ENCODE peak calls at places on chromosome 6, in seven cellular contexts. One of them, this sample, is unnamed.

GRCh38 chr6:53673138-53673801 is 7.7 kb upstream of the KLHL31 start:
- DNase-seq in activated CD4-positive, alpha-beta T cell treated with anti-CD3 and anti-CD28 coated beads for 36 hours: no peak
- DNase-seq in activated effector memory CD4-positive, alpha-beta T cell treated with anti-CD3 and anti-CD28 coated beads, Interleukin-2, amount 50 U/mL, for 16 hours: no peak
- DNase-seq in stimulated activated CD8-positive, alpha-beta memory T cell treated with anti-CD3 and anti-CD28 coated beads, Interleukin-2, amount 100 ng/mL, for 1 hour: no peak
- DNase-seq in activated T-cell treated with anti-CD3 and anti-CD28 coated beads, Interleukin-2, amount 50 U/mL, for 72 hours: no peak
- DNase-seq in bronchial epithelial cell: peak; percentile 81
- DNase-seq in naive thymus-derived CD4-positive, alpha-beta T cell: no peak
- DNase-seq in this sample: peak; percentile 16

GRCh38 chr6:25224237-25224636 is 54.9 kb upstream of the CARMIL1 start:
- DNase-seq in activated CD4-positive, alpha-beta T cell treated with anti-CD3 and anti-CD28 coated beads for 36 hours: no peak
- DNase-seq in activated effector memory CD4-positive, alpha-beta T cell treated with anti-CD3 and anti-CD28 coated beads, Interleukin-2, amount 50 U/mL, for 16 hours: no peak
- DNase-seq in stimulated activated CD8-positive, alpha-beta memory T cell treated with anti-CD3 and anti-CD28 coated beads, Interleukin-2, amount 100 ng/mL, for 1 hour: no peak
- DNase-seq in activated T-cell treated with anti-CD3 and anti-CD28 coated beads, Interleukin-2, amount 50 U/mL, for 72 hours: no peak
- DNase-seq in bronchial epithelial cell: no peak
- DNase-seq in naive thymus-derived CD4-positive, alpha-beta T cell: no peak
- DNase-seq in this sample: no peak

GRCh38 chr6:154840363-154840762 is 107.1 kb downstream of the SCAF8 start:
- DNase-seq in activated CD4-positive, alpha-beta T cell treated with anti-CD3 and anti-CD28 coated beads for 36 hours: no peak
- DNase-seq in activated effector memory CD4-positive, alpha-beta T cell treated with anti-CD3 and anti-CD28 coated beads, Interleukin-2, amount 50 U/mL, for 16 hours: no peak
- DNase-seq in stimulated activated CD8-positive, alpha-beta memory T cell treated with anti-CD3 and anti-CD28 coated beads, Interleukin-2, amount 100 ng/mL, for 1 hour: no peak
- DNase-seq in activated T-cell treated with anti-CD3 and anti-CD28 coated beads, Interleukin-2, amount 50 U/mL, for 72 hours: no peak
- DNase-seq in bronchial epithelial cell: no peak
- DNase-seq in naive thymus-derived CD4-positive, alpha-beta T cell: no peak
- DNase-seq in this sample: no peak

GRCh38 chr6:36319436-36319762 is 17.3 kb downstream of the BNIP5 start:
- DNase-seq in activated CD4-positive, alpha-beta T cell treated with anti-CD3 and anti-CD28 coated beads for 36 hours: no peak
- DNase-seq in activated effector memory CD4-positive, alpha-beta T cell treated with anti-CD3 and anti-CD28 coated beads, Interleukin-2, amount 50 U/mL, for 16 hours: no peak
- DNase-seq in stimulated activated CD8-positive, alpha-beta memory T cell treated with anti-CD3 and anti-CD28 coated beads, Interleukin-2, amount 100 ng/mL, for 1 hour: no peak
- DNase-seq in activated T-cell treated with anti-CD3 and anti-CD28 coated beads, Interleukin-2, amount 50 U/mL, for 72 hours: no peak
- DNase-seq in bronchial epithelial cell: no peak
- DNase-seq in naive thymus-derived CD4-positive, alpha-beta T cell: no peak
- DNase-seq in this sample: no peak

GRCh38 chr6:68326762-68327161 is 308.3 kb upstream of the ADGRB3 start:
- DNase-seq in activated CD4-positive, alpha-beta T cell treated with anti-CD3 and anti-CD28 coated beads for 36 hours: no peak
- DNase-seq in activated effector memory CD4-positive, alpha-beta T cell treated with anti-CD3 and anti-CD28 coated beads, Interleukin-2, amount 50 U/mL, for 16 hours: peak; percentile 36
- DNase-seq in stimulated activated CD8-positive, alpha-beta memory T cell treated with anti-CD3 and anti-CD28 coated beads, Interleukin-2, amount 100 ng/mL, for 1 hour: no peak
- DNase-seq in activated T-cell treated with anti-CD3 and anti-CD28 coated beads, Interleukin-2, amount 50 U/mL, for 72 hours: no peak
- DNase-seq in bronchial epithelial cell: peak; percentile 6
- DNase-seq in naive thymus-derived CD4-positive, alpha-beta T cell: no peak
- DNase-seq in this sample: no peak

GRCh38 chr6:89352329-89353117 is at the start of gene UBE2J1:
- DNase-seq in activated CD4-positive, alpha-beta T cell treated with anti-CD3 and anti-CD28 coated beads for 36 hours: peak; percentile 85
- DNase-seq in activated effector memory CD4-positive, alpha-beta T cell treated with anti-CD3 and anti-CD28 coated beads, Interleukin-2, amount 50 U/mL, for 16 hours: peak; percentile 91
- DNase-seq in stimulated activated CD8-positive, alpha-beta memory T cell treated with anti-CD3 and anti-CD28 coated beads, Interleukin-2, amount 100 ng/mL, for 1 hour: peak; percentile 51
- DNase-seq in activated T-cell treated with anti-CD3 and anti-CD28 coated beads, Interleukin-2, amount 50 U/mL, for 72 hours: peak; percentile 86
- DNase-seq in bronchial epithelial cell: peak; percentile 86
- DNase-seq in naive thymus-derived CD4-positive, alpha-beta T cell: peak; percentile 71
- DNase-seq in this sample: peak; percentile 69

GRCh38 chr6:122869437-122870024 is 80.5 kb downstream of the SMPDL3A start:
- DNase-seq in activated CD4-positive, alpha-beta T cell treated with anti-CD3 and anti-CD28 coated beads for 36 hours: peak; percentile 18
- DNase-seq in activated effector memory CD4-positive, alpha-beta T cell treated with anti-CD3 and anti-CD28 coated beads, Interleukin-2, amount 50 U/mL, for 16 hours: no peak
- DNase-seq in stimulated activated CD8-positive, alpha-beta memory T cell treated with anti-CD3 and anti-CD28 coated beads, Interleukin-2, amount 100 ng/mL, for 1 hour: no peak
- DNase-seq in activated T-cell treated with anti-CD3 and anti-CD28 coated beads, Interleukin-2, amount 50 U/mL, for 72 hours: no peak
- DNase-seq in bronchial epithelial cell: peak; percentile 61
- DNase-seq in naive thymus-derived CD4-positive, alpha-beta T cell: no peak
- DNase-seq in this sample: peak; percentile 17

GRCh38 chr6:15065603-15066002 is 180.3 kb upstream of the JARID2 start:
- DNase-seq in activated CD4-positive, alpha-beta T cell treated with anti-CD3 and anti-CD28 coated beads for 36 hours: no peak
- DNase-seq in activated effector memory CD4-positive, alpha-beta T cell treated with anti-CD3 and anti-CD28 coated beads, Interleukin-2, amount 50 U/mL, for 16 hours: no peak
- DNase-seq in stimulated activated CD8-positive, alpha-beta memory T cell treated with anti-CD3 and anti-CD28 coated beads, Interleukin-2, amount 100 ng/mL, for 1 hour: no peak
- DNase-seq in activated T-cell treated with anti-CD3 and anti-CD28 coated beads, Interleukin-2, amount 50 U/mL, for 72 hours: no peak
- DNase-seq in bronchial epithelial cell: peak; percentile 50
- DNase-seq in naive thymus-derived CD4-positive, alpha-beta T cell: no peak
- DNase-seq in this sample: no peak

GRCh38 chr6:126944512-126944911 is 174.0 kb upstream of the RSPO3 start:
- DNase-seq in activated CD4-positive, alpha-beta T cell treated with anti-CD3 and anti-CD28 coated beads for 36 hours: no peak
- DNase-seq in activated effector memory CD4-positive, alpha-beta T cell treated with anti-CD3 and anti-CD28 coated beads, Interleukin-2, amount 50 U/mL, for 16 hours: no peak
- DNase-seq in stimulated activated CD8-positive, alpha-beta memory T cell treated with anti-CD3 and anti-CD28 coated beads, Interleukin-2, amount 100 ng/mL, for 1 hour: no peak
- DNase-seq in activated T-cell treated with anti-CD3 and anti-CD28 coated beads, Interleukin-2, amount 50 U/mL, for 72 hours: no peak
- DNase-seq in bronchial epithelial cell: no peak
- DNase-seq in naive thymus-derived CD4-positive, alpha-beta T cell: no peak
- DNase-seq in this sample: no peak

GRCh38 chr6:7042654-7043545 is 64.9 kb upstream of the RREB1 start:
- DNase-seq in activated CD4-positive, alpha-beta T cell treated with anti-CD3 and anti-CD28 coated beads for 36 hours: no peak
- DNase-seq in activated effector memory CD4-positive, alpha-beta T cell treated with anti-CD3 and anti-CD28 coated beads, Interleukin-2, amount 50 U/mL, for 16 hours: no peak
- DNase-seq in stimulated activated CD8-positive, alpha-beta memory T cell treated with anti-CD3 and anti-CD28 coated beads, Interleukin-2, amount 100 ng/mL, for 1 hour: no peak
- DNase-seq in activated T-cell treated with anti-CD3 and anti-CD28 coated beads, Interleukin-2, amount 50 U/mL, for 72 hours: no peak
- DNase-seq in bronchial epithelial cell: no peak
- DNase-seq in naive thymus-derived CD4-positive, alpha-beta T cell: no peak
- DNase-seq in this sample: no peak

GRCh38 chr6:142013875-142014495 is 118.7 kb upstream of the GJE1 start:
- DNase-seq in activated CD4-positive, alpha-beta T cell treated with anti-CD3 and anti-CD28 coated beads for 36 hours: no peak
- DNase-seq in activated effector memory CD4-positive, alpha-beta T cell treated with anti-CD3 and anti-CD28 coated beads, Interleukin-2, amount 50 U/mL, for 16 hours: no peak
- DNase-seq in stimulated activated CD8-positive, alpha-beta memory T cell treated with anti-CD3 and anti-CD28 coated beads, Interleukin-2, amount 100 ng/mL, for 1 hour: no peak
- DNase-seq in activated T-cell treated with anti-CD3 and anti-CD28 coated beads, Interleukin-2, amount 50 U/mL, for 72 hours: no peak
- DNase-seq in bronchial epithelial cell: peak; percentile 44
- DNase-seq in naive thymus-derived CD4-positive, alpha-beta T cell: no peak
- DNase-seq in this sample: no peak

GRCh38 chr6:142842423-142843261 is 102.3 kb downstream of the HIVEP2 start:
- DNase-seq in activated CD4-positive, alpha-beta T cell treated with anti-CD3 and anti-CD28 coated beads for 36 hours: peak; percentile 66
- DNase-seq in activated effector memory CD4-positive, alpha-beta T cell treated with anti-CD3 and anti-CD28 coated beads, Interleukin-2, amount 50 U/mL, for 16 hours: peak; percentile 81
- DNase-seq in stimulated activated CD8-positive, alpha-beta memory T cell treated with anti-CD3 and anti-CD28 coated beads, Interleukin-2, amount 100 ng/mL, for 1 hour: no peak
- DNase-seq in activated T-cell treated with anti-CD3 and anti-CD28 coated beads, Interleukin-2, amount 50 U/mL, for 72 hours: peak; percentile 65
- DNase-seq in bronchial epithelial cell: peak; percentile 59
- DNase-seq in naive thymus-derived CD4-positive, alpha-beta T cell: no peak
- DNase-seq in this sample: no peak

GRCh38 chr6:163036251-163036650 is 308.5 kb downstream of the PACRG start:
- DNase-seq in activated CD4-positive, alpha-beta T cell treated with anti-CD3 and anti-CD28 coated beads for 36 hours: no peak
- DNase-seq in activated effector memory CD4-positive, alpha-beta T cell treated with anti-CD3 and anti-CD28 coated beads, Interleukin-2, amount 50 U/mL, for 16 hours: no peak
- DNase-seq in stimulated activated CD8-positive, alpha-beta memory T cell treated with anti-CD3 and anti-CD28 coated beads, Interleukin-2, amount 100 ng/mL, for 1 hour: no peak
- DNase-seq in activated T-cell treated with anti-CD3 and anti-CD28 coated beads, Interleukin-2, amount 50 U/mL, for 72 hours: no peak
- DNase-seq in bronchial epithelial cell: no peak
- DNase-seq in naive thymus-derived CD4-positive, alpha-beta T cell: no peak
- DNase-seq in this sample: no peak

GRCh38 chr6:15464211-15464725 is 198.6 kb downstream of the DTNBP1 start:
- DNase-seq in activated CD4-positive, alpha-beta T cell treated with anti-CD3 and anti-CD28 coated beads for 36 hours: peak; percentile 67
- DNase-seq in activated effector memory CD4-positive, alpha-beta T cell treated with anti-CD3 and anti-CD28 coated beads, Interleukin-2, amount 50 U/mL, for 16 hours: peak; percentile 85
- DNase-seq in stimulated activated CD8-positive, alpha-beta memory T cell treated with anti-CD3 and anti-CD28 coated beads, Interleukin-2, amount 100 ng/mL, for 1 hour: peak; percentile 26
- DNase-seq in activated T-cell treated with anti-CD3 and anti-CD28 coated beads, Interleukin-2, amount 50 U/mL, for 72 hours: peak; percentile 53
- DNase-seq in bronchial epithelial cell: no peak
- DNase-seq in naive thymus-derived CD4-positive, alpha-beta T cell: peak; percentile 36
- DNase-seq in this sample: no peak

GRCh38 chr6:10413850-10414765 is 766 bp downstream of the TFAP2A start:
- DNase-seq in activated CD4-positive, alpha-beta T cell treated with anti-CD3 and anti-CD28 coated beads for 36 hours: no peak
- DNase-seq in activated effector memory CD4-positive, alpha-beta T cell treated with anti-CD3 and anti-CD28 coated beads, Interleukin-2, amount 50 U/mL, for 16 hours: no peak
- DNase-seq in stimulated activated CD8-positive, alpha-beta memory T cell treated with anti-CD3 and anti-CD28 coated beads, Interleukin-2, amount 100 ng/mL, for 1 hour: no peak
- DNase-seq in activated T-cell treated with anti-CD3 and anti-CD28 coated beads, Interleukin-2, amount 50 U/mL, for 72 hours: no peak
- DNase-seq in bronchial epithelial cell: peak; percentile 72
- DNase-seq in naive thymus-derived CD4-positive, alpha-beta T cell: no peak
- DNase-seq in this sample: no peak

GRCh38 chr6:48151142-48151541 is 40.1 kb upstream of the PTCHD4 start:
- DNase-seq in activated CD4-positive, alpha-beta T cell treated with anti-CD3 and anti-CD28 coated beads for 36 hours: no peak
- DNase-seq in activated effector memory CD4-positive, alpha-beta T cell treated with anti-CD3 and anti-CD28 coated beads, Interleukin-2, amount 50 U/mL, for 16 hours: no peak
- DNase-seq in stimulated activated CD8-positive, alpha-beta memory T cell treated with anti-CD3 and anti-CD28 coated beads, Interleukin-2, amount 100 ng/mL, for 1 hour: no peak
- DNase-seq in activated T-cell treated with anti-CD3 and anti-CD28 coated beads, Interleukin-2, amount 50 U/mL, for 72 hours: no peak
- DNase-seq in bronchial epithelial cell: peak; percentile 69
- DNase-seq in naive thymus-derived CD4-positive, alpha-beta T cell: no peak
- DNase-seq in this sample: no peak

GRCh38 chr6:170258395-170258794 is 32.5 kb downstream of the DLL1 start:
- DNase-seq in activated CD4-positive, alpha-beta T cell treated with anti-CD3 and anti-CD28 coated beads for 36 hours: no peak
- DNase-seq in activated effector memory CD4-positive, alpha-beta T cell treated with anti-CD3 and anti-CD28 coated beads, Interleukin-2, amount 50 U/mL, for 16 hours: peak; percentile 12
- DNase-seq in stimulated activated CD8-positive, alpha-beta memory T cell treated with anti-CD3 and anti-CD28 coated beads, Interleukin-2, amount 100 ng/mL, for 1 hour: no peak
- DNase-seq in activated T-cell treated with anti-CD3 and anti-CD28 coated beads, Interleukin-2, amount 50 U/mL, for 72 hours: no peak
- DNase-seq in bronchial epithelial cell: no peak
- DNase-seq in naive thymus-derived CD4-positive, alpha-beta T cell: no peak
- DNase-seq in this sample: no peak

GRCh38 chr6:99933129-99933528 is 60.9 kb downstream of the MCHR2 start:
- DNase-seq in activated CD4-positive, alpha-beta T cell treated with anti-CD3 and anti-CD28 coated beads for 36 hours: no peak
- DNase-seq in activated effector memory CD4-positive, alpha-beta T cell treated with anti-CD3 and anti-CD28 coated beads, Interleukin-2, amount 50 U/mL, for 16 hours: no peak
- DNase-seq in stimulated activated CD8-positive, alpha-beta memory T cell treated with anti-CD3 and anti-CD28 coated beads, Interleukin-2, amount 100 ng/mL, for 1 hour: no peak
- DNase-seq in activated T-cell treated with anti-CD3 and anti-CD28 coated beads, Interleukin-2, amount 50 U/mL, for 72 hours: no peak
- DNase-seq in bronchial epithelial cell: peak; percentile 26
- DNase-seq in naive thymus-derived CD4-positive, alpha-beta T cell: no peak
- DNase-seq in this sample: peak; percentile 75

GRCh38 chr6:36928547-36928918 is 26.0 kb upstream of the PI16 start:
- DNase-seq in activated CD4-positive, alpha-beta T cell treated with anti-CD3 and anti-CD28 coated beads for 36 hours: no peak
- DNase-seq in activated effector memory CD4-positive, alpha-beta T cell treated with anti-CD3 and anti-CD28 coated beads, Interleukin-2, amount 50 U/mL, for 16 hours: no peak
- DNase-seq in stimulated activated CD8-positive, alpha-beta memory T cell treated with anti-CD3 and anti-CD28 coated beads, Interleukin-2, amount 100 ng/mL, for 1 hour: no peak
- DNase-seq in activated T-cell treated with anti-CD3 and anti-CD28 coated beads, Interleukin-2, amount 50 U/mL, for 72 hours: no peak
- DNase-seq in bronchial epithelial cell: no peak
- DNase-seq in naive thymus-derived CD4-positive, alpha-beta T cell: no peak
- DNase-seq in this sample: no peak

GRCh38 chr6:107490568-107491058 is 696 bp downstream of the SOBP start:
- DNase-seq in activated CD4-positive, alpha-beta T cell treated with anti-CD3 and anti-CD28 coated beads for 36 hours: peak; percentile 21
- DNase-seq in activated effector memory CD4-positive, alpha-beta T cell treated with anti-CD3 and anti-CD28 coated beads, Interleukin-2, amount 50 U/mL, for 16 hours: no peak
- DNase-seq in stimulated activated CD8-positive, alpha-beta memory T cell treated with anti-CD3 and anti-CD28 coated beads, Interleukin-2, amount 100 ng/mL, for 1 hour: no peak
- DNase-seq in activated T-cell treated with anti-CD3 and anti-CD28 coated beads, Interleukin-2, amount 50 U/mL, for 72 hours: peak; percentile 20
- DNase-seq in bronchial epithelial cell: no peak
- DNase-seq in naive thymus-derived CD4-positive, alpha-beta T cell: no peak
- DNase-seq in this sample: no peak

GRCh38 chr6:111987295-111987694 is 66.6 kb upstream of the CCN6 start:
- DNase-seq in activated CD4-positive, alpha-beta T cell treated with anti-CD3 and anti-CD28 coated beads for 36 hours: no peak
- DNase-seq in activated effector memory CD4-positive, alpha-beta T cell treated with anti-CD3 and anti-CD28 coated beads, Interleukin-2, amount 50 U/mL, for 16 hours: no peak
- DNase-seq in stimulated activated CD8-positive, alpha-beta memory T cell treated with anti-CD3 and anti-CD28 coated beads, Interleukin-2, amount 100 ng/mL, for 1 hour: no peak
- DNase-seq in activated T-cell treated with anti-CD3 and anti-CD28 coated beads, Interleukin-2, amount 50 U/mL, for 72 hours: no peak
- DNase-seq in bronchial epithelial cell: peak; percentile 93
- DNase-seq in naive thymus-derived CD4-positive, alpha-beta T cell: no peak
- DNase-seq in this sample: no peak

GRCh38 chr6:79506251-79506650 is 31.0 kb downstream of the LCA5 start:
- DNase-seq in activated CD4-positive, alpha-beta T cell treated with anti-CD3 and anti-CD28 coated beads for 36 hours: no peak
- DNase-seq in activated effector memory CD4-positive, alpha-beta T cell treated with anti-CD3 and anti-CD28 coated beads, Interleukin-2, amount 50 U/mL, for 16 hours: no peak
- DNase-seq in stimulated activated CD8-positive, alpha-beta memory T cell treated with anti-CD3 and anti-CD28 coated beads, Interleukin-2, amount 100 ng/mL, for 1 hour: no peak
- DNase-seq in activated T-cell treated with anti-CD3 and anti-CD28 coated beads, Interleukin-2, amount 50 U/mL, for 72 hours: no peak
- DNase-seq in bronchial epithelial cell: peak; percentile 94
- DNase-seq in naive thymus-derived CD4-positive, alpha-beta T cell: no peak
- DNase-seq in this sample: no peak

GRCh38 chr6:44230034-44230675 is 6.8 kb downstream of the SLC29A1 start:
- DNase-seq in activated CD4-positive, alpha-beta T cell treated with anti-CD3 and anti-CD28 coated beads for 36 hours: no peak
- DNase-seq in activated effector memory CD4-positive, alpha-beta T cell treated with anti-CD3 and anti-CD28 coated beads, Interleukin-2, amount 50 U/mL, for 16 hours: no peak
- DNase-seq in stimulated activated CD8-positive, alpha-beta memory T cell treated with anti-CD3 and anti-CD28 coated beads, Interleukin-2, amount 100 ng/mL, for 1 hour: no peak
- DNase-seq in activated T-cell treated with anti-CD3 and anti-CD28 coated beads, Interleukin-2, amount 50 U/mL, for 72 hours: no peak
- DNase-seq in bronchial epithelial cell: no peak
- DNase-seq in naive thymus-derived CD4-positive, alpha-beta T cell: no peak
- DNase-seq in this sample: no peak

GRCh38 chr6:16511048-16511660 is 250.1 kb downstream of the ATXN1 start:
- DNase-seq in activated CD4-positive, alpha-beta T cell treated with anti-CD3 and anti-CD28 coated beads for 36 hours: peak; percentile 45
- DNase-seq in activated effector memory CD4-positive, alpha-beta T cell treated with anti-CD3 and anti-CD28 coated beads, Interleukin-2, amount 50 U/mL, for 16 hours: no peak
- DNase-seq in stimulated activated CD8-positive, alpha-beta memory T cell treated with anti-CD3 and anti-CD28 coated beads, Interleukin-2, amount 100 ng/mL, for 1 hour: no peak
- DNase-seq in activated T-cell treated with anti-CD3 and anti-CD28 coated beads, Interleukin-2, amount 50 U/mL, for 72 hours: no peak
- DNase-seq in bronchial epithelial cell: peak; percentile 45
- DNase-seq in naive thymus-derived CD4-positive, alpha-beta T cell: no peak
- DNase-seq in this sample: no peak

GRCh38 chr6:1802495-1803395 is 193.0 kb downstream of the FOXC1 start:
- DNase-seq in activated CD4-positive, alpha-beta T cell treated with anti-CD3 and anti-CD28 coated beads for 36 hours: no peak
- DNase-seq in activated effector memory CD4-positive, alpha-beta T cell treated with anti-CD3 and anti-CD28 coated beads, Interleukin-2, amount 50 U/mL, for 16 hours: no peak
- DNase-seq in stimulated activated CD8-positive, alpha-beta memory T cell treated with anti-CD3 and anti-CD28 coated beads, Interleukin-2, amount 100 ng/mL, for 1 hour: no peak
- DNase-seq in activated T-cell treated with anti-CD3 and anti-CD28 coated beads, Interleukin-2, amount 50 U/mL, for 72 hours: no peak
- DNase-seq in bronchial epithelial cell: no peak
- DNase-seq in naive thymus-derived CD4-positive, alpha-beta T cell: no peak
- DNase-seq in this sample: no peak

GRCh38 chr6:75438186-75438880 is 55.3 kb downstream of the FILIP1 start:
- DNase-seq in activated CD4-positive, alpha-beta T cell treated with anti-CD3 and anti-CD28 coated beads for 36 hours: no peak
- DNase-seq in activated effector memory CD4-positive, alpha-beta T cell treated with anti-CD3 and anti-CD28 coated beads, Interleukin-2, amount 50 U/mL, for 16 hours: no peak
- DNase-seq in stimulated activated CD8-positive, alpha-beta memory T cell treated with anti-CD3 and anti-CD28 coated beads, Interleukin-2, amount 100 ng/mL, for 1 hour: no peak
- DNase-seq in activated T-cell treated with anti-CD3 and anti-CD28 coated beads, Interleukin-2, amount 50 U/mL, for 72 hours: no peak
- DNase-seq in bronchial epithelial cell: no peak
- DNase-seq in naive thymus-derived CD4-positive, alpha-beta T cell: no peak
- DNase-seq in this sample: no peak

GRCh38 chr6:54426995-54427394 is 118.8 kb downstream of the TINAG start:
- DNase-seq in activated CD4-positive, alpha-beta T cell treated with anti-CD3 and anti-CD28 coated beads for 36 hours: no peak
- DNase-seq in activated effector memory CD4-positive, alpha-beta T cell treated with anti-CD3 and anti-CD28 coated beads, Interleukin-2, amount 50 U/mL, for 16 hours: no peak
- DNase-seq in stimulated activated CD8-positive, alpha-beta memory T cell treated with anti-CD3 and anti-CD28 coated beads, Interleukin-2, amount 100 ng/mL, for 1 hour: no peak
- DNase-seq in activated T-cell treated with anti-CD3 and anti-CD28 coated beads, Interleukin-2, amount 50 U/mL, for 72 hours: no peak
- DNase-seq in bronchial epithelial cell: no peak
- DNase-seq in naive thymus-derived CD4-positive, alpha-beta T cell: no peak
- DNase-seq in this sample: no peak

GRCh38 chr6:76671751-76672150 is 599.3 kb upstream of the IMPG1 start:
- DNase-seq in activated CD4-positive, alpha-beta T cell treated with anti-CD3 and anti-CD28 coated beads for 36 hours: no peak
- DNase-seq in activated effector memory CD4-positive, alpha-beta T cell treated with anti-CD3 and anti-CD28 coated beads, Interleukin-2, amount 50 U/mL, for 16 hours: no peak
- DNase-seq in stimulated activated CD8-positive, alpha-beta memory T cell treated with anti-CD3 and anti-CD28 coated beads, Interleukin-2, amount 100 ng/mL, for 1 hour: no peak
- DNase-seq in activated T-cell treated with anti-CD3 and anti-CD28 coated beads, Interleukin-2, amount 50 U/mL, for 72 hours: no peak
- DNase-seq in bronchial epithelial cell: no peak
- DNase-seq in naive thymus-derived CD4-positive, alpha-beta T cell: no peak
- DNase-seq in this sample: no peak

GRCh38 chr6:53009511-53009910 is 14.4 kb upstream of the GSTA4 start:
- DNase-seq in activated CD4-positive, alpha-beta T cell treated with anti-CD3 and anti-CD28 coated beads for 36 hours: no peak
- DNase-seq in activated effector memory CD4-positive, alpha-beta T cell treated with anti-CD3 and anti-CD28 coated beads, Interleukin-2, amount 50 U/mL, for 16 hours: no peak
- DNase-seq in stimulated activated CD8-positive, alpha-beta memory T cell treated with anti-CD3 and anti-CD28 coated beads, Interleukin-2, amount 100 ng/mL, for 1 hour: no peak
- DNase-seq in activated T-cell treated with anti-CD3 and anti-CD28 coated beads, Interleukin-2, amount 50 U/mL, for 72 hours: no peak
- DNase-seq in bronchial epithelial cell: no peak
- DNase-seq in naive thymus-derived CD4-positive, alpha-beta T cell: no peak
- DNase-seq in this sample: no peak

GRCh38 chr6:28496099-28496779 is 19.4 kb downstream of the GPX6 start:
- DNase-seq in activated CD4-positive, alpha-beta T cell treated with anti-CD3 and anti-CD28 coated beads for 36 hours: no peak
- DNase-seq in activated effector memory CD4-positive, alpha-beta T cell treated with anti-CD3 and anti-CD28 coated beads, Interleukin-2, amount 50 U/mL, for 16 hours: no peak
- DNase-seq in stimulated activated CD8-positive, alpha-beta memory T cell treated with anti-CD3 and anti-CD28 coated beads, Interleukin-2, amount 100 ng/mL, for 1 hour: no peak
- DNase-seq in activated T-cell treated with anti-CD3 and anti-CD28 coated beads, Interleukin-2, amount 50 U/mL, for 72 hours: no peak
- DNase-seq in bronchial epithelial cell: peak; percentile 8
- DNase-seq in naive thymus-derived CD4-positive, alpha-beta T cell: no peak
- DNase-seq in this sample: no peak

GRCh38 chr6:146029573-146030184 is 817 bp downstream of the GRM1 start:
- DNase-seq in activated CD4-positive, alpha-beta T cell treated with anti-CD3 and anti-CD28 coated beads for 36 hours: no peak
- DNase-seq in activated effector memory CD4-positive, alpha-beta T cell treated with anti-CD3 and anti-CD28 coated beads, Interleukin-2, amount 50 U/mL, for 16 hours: peak; percentile 52
- DNase-seq in stimulated activated CD8-positive, alpha-beta memory T cell treated with anti-CD3 and anti-CD28 coated beads, Interleukin-2, amount 100 ng/mL, for 1 hour: no peak
- DNase-seq in activated T-cell treated with anti-CD3 and anti-CD28 coated beads, Interleukin-2, amount 50 U/mL, for 72 hours: no peak
- DNase-seq in bronchial epithelial cell: no peak
- DNase-seq in naive thymus-derived CD4-positive, alpha-beta T cell: no peak
- DNase-seq in this sample: no peak

GRCh38 chr6:140051521-140052455 is 677.3 kb upstream of the CITED2 start:
- DNase-seq in activated CD4-positive, alpha-beta T cell treated with anti-CD3 and anti-CD28 coated beads for 36 hours: no peak
- DNase-seq in activated effector memory CD4-positive, alpha-beta T cell treated with anti-CD3 and anti-CD28 coated beads, Interleukin-2, amount 50 U/mL, for 16 hours: no peak
- DNase-seq in stimulated activated CD8-positive, alpha-beta memory T cell treated with anti-CD3 and anti-CD28 coated beads, Interleukin-2, amount 100 ng/mL, for 1 hour: no peak
- DNase-seq in activated T-cell treated with anti-CD3 and anti-CD28 coated beads, Interleukin-2, amount 50 U/mL, for 72 hours: no peak
- DNase-seq in bronchial epithelial cell: peak; percentile 90
- DNase-seq in naive thymus-derived CD4-positive, alpha-beta T cell: no peak
- DNase-seq in this sample: peak; percentile 98

GRCh38 chr6:28597217-28597835 is 71.6 kb downstream of the GPX5 start:
- DNase-seq in activated CD4-positive, alpha-beta T cell treated with anti-CD3 and anti-CD28 coated beads for 36 hours: peak; percentile 70
- DNase-seq in activated effector memory CD4-positive, alpha-beta T cell treated with anti-CD3 and anti-CD28 coated beads, Interleukin-2, amount 50 U/mL, for 16 hours: no peak
- DNase-seq in stimulated activated CD8-positive, alpha-beta memory T cell treated with anti-CD3 and anti-CD28 coated beads, Interleukin-2, amount 100 ng/mL, for 1 hour: no peak
- DNase-seq in activated T-cell treated with anti-CD3 and anti-CD28 coated beads, Interleukin-2, amount 50 U/mL, for 72 hours: peak; percentile 42
- DNase-seq in bronchial epithelial cell: peak; percentile 50
- DNase-seq in naive thymus-derived CD4-positive, alpha-beta T cell: no peak
- DNase-seq in this sample: no peak